ENCODE peak calls at places on chromosomes 16 and 17, in six cellular contexts. S is foreskin fibroblast; I is CD4-positive, alpha-beta T cell; D is breast epithelium; G is choroid plexus epithelial cell; O is fibroblast of pulmonary artery. A is an unnamed sample.

GRCh38 chr17:72426948-72427760 is 306.3 kb downstream of the SOX9 start:
- DNase-seq in G (no peak), O (no peak), I (no peak), S (no peak), D (no peak), A (no peak)

GRCh38 chr17:59427425-59427921 is 96.0 kb downstream of the YPEL2 start:
- DNase-seq in G (peak; percentile 53), S (peak; percentile 74), D (no peak), O (peak; percentile 86), I (no peak), A (no peak)

GRCh38 chr16:57775661-57776469 is 26.4 kb downstream of the KIFC3 start:
- DNase-seq in D (no peak), I (no peak), G (peak; percentile 52), O (no peak), S (peak; percentile 28), A (no peak)

GRCh38 chr16:73226675-73227074 is 178.7 kb upstream of the ZFHX3 start:
- DNase-seq in O (no peak), I (no peak), S (no peak), G (no peak), D (no peak), A (no peak)

GRCh38 chr17:21549107-21549687 is 143.1 kb upstream of the KCNJ18 start:
- DNase-seq in I (no peak), S (peak; percentile 75), G (peak; percentile 63), O (peak; percentile 48), D (no peak), A (no peak)

GRCh38 chr17:62652251-62653001 is 25.0 kb downstream of the MRC2 start:
- DNase-seq in S (peak; percentile 87), I (peak; percentile 13), G (peak; percentile 47), O (peak; percentile 69), D (peak; percentile 50), A (no peak)

GRCh38 chr16:26988186-26988585 is 78.5 kb upstream of the C16orf82 start:
- DNase-seq in S (no peak), I (no peak), O (no peak), D (no peak), G (no peak), A (no peak)

GRCh38 chr16:85648782-85649181 is 35.7 kb downstream of the GSE1 start:
- DNase-seq in G (no peak), I (no peak), O (no peak), S (no peak), D (no peak), A (no peak)

GRCh38 chr17:49845210-49845782 is 2.6 kb downstream of the TAC4 start:
- DNase-seq in S (peak; percentile 22), D (no peak), O (no peak), G (no peak), I (no peak), A (peak; percentile 22)

GRCh38 chr17:68334393-68334792 is 43.1 kb downstream of the ARSG start:
- DNase-seq in S (no peak), I (no peak), O (no peak), D (no peak), G (peak; percentile 59), A (no peak)

GRCh38 chr16:67676516-67676915 is 9.9 kb downstream of the C16orf86 start:
- DNase-seq in S (no peak), G (no peak), O (no peak), I (no peak), D (no peak), A (no peak)
- TF ChIP-seq CTCF in S (no peak), G (no peak), O (no peak), I (no peak), D (no peak), A (no peak)

GRCh38 chr16:16101585-16101984 is 121.7 kb downstream of the ABCC6 start:
- DNase-seq in G (no peak), S (no peak), O (no peak), D (no peak), I (no peak), A (no peak)
- TF ChIP-seq CTCF in G (no peak), S (no peak), O (no peak), D (no peak), I (no peak), A (no peak)

GRCh38 chr17:7479389-7480192 is at the start of gene ZBTB4:
- DNase-seq in D (no peak), I (peak; percentile 67), S (peak; percentile 74), O (no peak), G (peak; percentile 41), A (no peak)
- TF ChIP-seq CTCF in D (no peak), I (no peak), S (no peak), O (no peak), G (no peak), A (no peak)

GRCh38 chr17:3693829-3694231 is 2.1 kb downstream of the P2RX5 start:
- DNase-seq in I (no peak), S (no peak), D (no peak), O (no peak), G (no peak), A (no peak)

GRCh38 chr17:3690094-3690715 is 5.8 kb downstream of the P2RX5 start:
- DNase-seq in O (no peak), S (no peak), D (no peak), G (no peak), I (no peak), A (no peak)

GRCh38 chr17:3693099-3693498 is 2.9 kb downstream of the P2RX5 start:
- DNase-seq in O (no peak), I (no peak), G (no peak), D (no peak), S (no peak), A (no peak)

GRCh38 chr17:3691539-3692166 is 4.3 kb downstream of the P2RX5 start:
- DNase-seq in S (no peak), I (no peak), G (no peak), O (no peak), D (no peak), A (no peak)

GRCh38 chr17:3692346-3692745 is 3.6 kb downstream of the P2RX5 start:
- DNase-seq in D (no peak), O (no peak), S (no peak), I (no peak), G (no peak), A (no peak)
- TF ChIP-seq CTCF in D (no peak), O (no peak), S (no peak), I (no peak), G (peak; percentile 15), A (no peak)

GRCh38 chr16:11328172-11329079 is 16.8 kb upstream of the RMI2 start:
- DNase-seq in I (peak; percentile 46), S (peak; percentile 95), G (peak; percentile 98), D (no peak), O (peak; percentile 98), A (no peak)
- TF ChIP-seq CTCF in I (no peak), S (no peak), G (no peak), D (no peak), O (no peak), A (no peak)